ENCODE peak calls at places on chromosomes 6 and 20, in five cellular contexts. T is endothelial cell of umbilical vein, A is WTC11, E is A549, U is NB4. Q is an unnamed sample.

GRCh38 chr20:20231528-20232298 is 136.2 kb upstream of the INSM1 start:
- DNase-seq in A (no peak), U (peak; percentile 69), E (no peak), T (no peak), Q (no peak)

GRCh38 chr6:130366011-130366963 is at the start of gene TMEM200A:
- DNase-seq in E (no peak), U (no peak), A (peak; percentile 66), T (peak; percentile 9), Q (peak; percentile 13)

GRCh38 chr6:101544286-101544685 is 150.8 kb downstream of the GRIK2 start:
- DNase-seq in U (no peak), A (no peak), T (no peak), E (no peak), Q (no peak)

GRCh38 chr6:84764332-84765049 is at the start of gene TBX18:
- DNase-seq in T (peak; percentile 99), U (no peak), E (peak; percentile 98), A (peak; percentile 97), Q (peak; percentile 83)

GRCh38 chr6:85468326-85468725 is 18.4 kb downstream of the NT5E start:
- DNase-seq in T (no peak), U (no peak), A (no peak), E (no peak), Q (no peak)

GRCh38 chr6:160962835-160963623 is 28.5 kb upstream of the MAP3K4 start:
- DNase-seq in A (no peak), U (no peak), E (no peak), T (no peak), Q (peak; percentile 35)

GRCh38 chr6:125363010-125363359 is 61.2 kb upstream of the HDDC2 start:
- DNase-seq in A (no peak), U (no peak), T (peak; percentile 62), E (no peak), Q (no peak)

GRCh38 chr6:130365166-130366010 is 429 bp upstream of the TMEM200A start:
- DNase-seq in U (no peak), A (peak; percentile 90), E (peak; percentile 12), T (peak; percentile 38), Q (peak; percentile 39)

GRCh38 chr20:1377984-1378742 is 14.7 kb downstream of the FKBP1A start:
- DNase-seq in E (no peak), A (no peak), T (peak; percentile 72), U (no peak), Q (no peak)

GRCh38 chr6:138222901-138223546 is 4.7 kb upstream of the PBOV1 start:
- DNase-seq in U (no peak), T (no peak), A (no peak), E (no peak), Q (no peak)

GRCh38 chr6:51350308-51350904 is 531.7 kb downstream of the TFAP2B start:
- DNase-seq in A (no peak), U (peak; percentile 15), E (peak; percentile 1), T (no peak), Q (no peak)

GRCh38 chr20:2357114-2357513 is 23.6 kb upstream of the TGM6 start:
- DNase-seq in A (no peak), T (no peak), E (no peak), U (no peak), Q (no peak)

GRCh38 chr6:132969188-132969587 is 154.8 kb downstream of the RPS12 start:
- DNase-seq in T (peak; percentile 7), E (peak; percentile 33), U (no peak), A (no peak), Q (no peak)

GRCh38 chr6:111848262-111848661 is 25.0 kb downstream of the FYN start:
- DNase-seq in T (no peak), E (no peak), U (no peak), A (no peak), Q (no peak)

GRCh38 chr6:108689279-108690161 is 128.8 kb downstream of the FOXO3 start:
- DNase-seq in U (peak; percentile 94), E (peak; percentile 25), A (no peak), T (no peak), Q (no peak)

GRCh38 chr6:42017021-42017643 is 33.2 kb upstream of the TAF8 start:
- DNase-seq in A (no peak), U (peak; percentile 88), E (no peak), T (peak; percentile 19), Q (no peak)

GRCh38 chr20:19886666-19887288 is 128.7 kb downstream of the RIN2 start:
- DNase-seq in U (no peak), T (no peak), A (no peak), E (peak; percentile 76), Q (no peak)

GRCh38 chr6:150625927-150626326 is 26.2 kb downstream of the PLEKHG1 start:
- DNase-seq in E (no peak), A (no peak), T (no peak), U (no peak), Q (no peak)

GRCh38 chr6:150627154-150627553 is 27.5 kb downstream of the PLEKHG1 start:
- DNase-seq in U (no peak), E (no peak), A (no peak), T (no peak), Q (no peak)

GRCh38 chr6:150628908-150629307 is 29.2 kb downstream of the PLEKHG1 start:
- DNase-seq in U (no peak), T (no peak), E (no peak), A (no peak), Q (no peak)

GRCh38 chr6:150624199-150624598 is 24.5 kb downstream of the PLEKHG1 start:
- DNase-seq in U (no peak), T (no peak), E (no peak), A (no peak), Q (no peak)

GRCh38 chr6:150627601-150628012 is 27.9 kb downstream of the PLEKHG1 start:
- DNase-seq in T (peak; percentile 56), E (no peak), U (no peak), A (no peak), Q (no peak)
- TF ChIP-seq MAX in T (no peak), E (no peak), U (no peak), A (no peak), Q (no peak)

DNA sequence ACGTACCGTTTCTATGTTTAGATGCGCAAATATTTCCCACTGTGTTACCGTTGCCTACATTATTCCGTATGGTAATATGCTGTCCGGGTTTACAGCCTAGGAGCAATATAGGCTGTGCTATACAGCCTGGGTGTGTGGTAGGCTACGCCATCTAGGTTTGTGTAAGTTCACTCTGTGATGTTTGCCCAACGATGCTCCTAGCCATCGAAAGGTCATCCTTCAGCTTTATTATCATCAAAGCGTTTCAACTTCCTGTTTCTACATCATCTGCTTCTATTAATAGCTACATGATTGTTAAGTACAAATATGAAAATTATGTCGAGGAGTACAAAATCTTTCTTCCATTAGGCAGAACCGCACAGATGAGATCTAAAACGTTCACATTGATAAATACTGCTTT is 69.9 kb downstream of the PPP1R14C start:
- DNase-seq in A (no peak), T (no peak), E (no peak), U (no peak), Q (no peak)
- TF ChIP-seq MAX in A (no peak), T (no peak), E (no peak), U (no peak), Q (no peak)

GRCh38 chr6:163793584-163793983 is 379.1 kb downstream of the QKI start:
- DNase-seq in E (peak; percentile 17), U (no peak), A (no peak), T (no peak), Q (no peak)

GRCh38 chr6:163802267-163802666 is 387.7 kb downstream of the QKI start:
- DNase-seq in E (no peak), T (no peak), U (no peak), A (no peak), Q (no peak)

GRCh38 chr6:163797313-163797712 is 382.8 kb downstream of the QKI start:
- DNase-seq in E (no peak), U (no peak), T (no peak), A (no peak), Q (no peak)
- TF ChIP-seq MAX in E (no peak), U (no peak), T (no peak), A (no peak), Q (no peak)

DNA sequence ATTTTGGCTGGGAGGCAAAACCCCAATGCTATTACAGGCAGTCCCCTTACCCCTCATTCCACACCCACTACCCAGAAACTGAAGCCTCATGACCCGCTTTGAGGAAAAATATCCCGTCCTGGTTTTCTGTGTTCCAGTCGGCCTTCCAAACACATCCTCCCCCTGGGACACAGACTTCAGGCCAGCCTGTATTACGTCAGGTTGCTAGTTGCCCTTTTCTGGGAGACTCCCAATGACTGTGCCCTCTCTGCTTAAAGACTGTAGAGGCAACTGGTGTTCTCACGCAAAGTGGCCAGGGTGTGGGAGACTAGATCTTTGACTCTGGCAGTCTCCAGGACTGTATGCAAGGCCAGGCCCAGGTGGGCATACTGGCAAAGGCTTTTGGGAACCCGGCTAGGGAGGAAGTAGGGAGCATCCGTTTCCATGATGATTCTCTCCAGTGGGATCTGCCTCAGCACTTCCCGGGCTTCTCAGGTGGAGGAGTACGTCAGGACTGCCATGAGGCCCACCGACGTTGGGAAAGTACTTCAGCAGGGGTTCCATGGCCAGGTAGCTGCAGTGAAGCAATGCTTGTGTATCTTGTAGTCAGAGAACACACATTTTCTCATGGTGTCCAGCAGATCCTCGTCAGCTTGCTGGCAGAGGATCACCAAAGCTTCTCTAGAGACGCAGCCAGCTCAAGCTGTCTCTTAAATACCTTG is 34.9 kb downstream of the DYNLT1 start:
- DNase-seq in A (no peak), U (no peak), T (no peak), E (no peak), Q (no peak)
- TF ChIP-seq MAX in A (no peak), U (no peak), T (no peak), E (no peak), Q (no peak)

GRCh38 chr6:37382954-37383353 is 29.2 kb downstream of the RNF8 start:
- DNase-seq in T (no peak), U (peak; percentile 13), E (no peak), A (no peak), Q (no peak)

GRCh38 chr6:37376078-37376743 is 22.4 kb downstream of the RNF8 start:
- DNase-seq in A (no peak), E (no peak), U (no peak), T (no peak), Q (no peak)

DNA sequence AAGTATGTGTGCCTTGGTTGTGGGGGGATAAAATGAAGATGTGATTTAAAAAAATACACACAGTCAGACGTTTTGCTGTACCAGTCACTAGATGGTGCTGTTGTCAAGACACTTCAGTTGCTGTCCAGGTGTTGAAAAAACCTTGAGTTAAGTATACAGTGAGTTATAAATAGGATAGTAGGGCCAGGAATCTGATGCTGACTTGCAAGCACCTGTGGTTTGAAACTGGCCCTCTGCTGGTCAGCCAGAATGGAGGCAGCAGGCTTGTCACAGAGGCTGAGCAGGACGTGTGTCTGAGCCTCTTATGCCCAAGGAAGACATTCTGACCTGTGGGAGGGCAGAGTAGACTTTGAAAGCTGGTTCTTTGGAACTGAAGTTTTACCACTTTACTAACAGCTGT is 27.8 kb downstream of the RNF8 start:
- DNase-seq in U (peak; percentile 68), E (peak; percentile 71), T (peak; percentile 60), A (peak; percentile 51), Q (peak; percentile 46)
- TF ChIP-seq MAX in U (no peak), E (no peak), T (no peak), A (no peak), Q (no peak)